ENCODE peak calls at places on chromosome 21, in five cellular contexts. One of them, this sample, is unnamed.

GRCh38 chr21:45152265-45152746 is 77.9 kb downstream of the ADARB1 start:
- DNase-seq in upper lobe of right lung: peak; percentile 76
- DNase-seq in neural crest cell: peak; percentile 51
- DNase-seq in mammary epithelial cell: no peak
- DNase-seq in GM13977: peak; percentile 85
- DNase-seq in this sample: peak; percentile 86

GRCh38 chr21:35825370-35825769 is 235.0 kb downstream of the SETD4 start:
- DNase-seq in upper lobe of right lung: no peak
- DNase-seq in neural crest cell: no peak
- DNase-seq in mammary epithelial cell: no peak
- DNase-seq in GM13977: no peak
- DNase-seq in this sample: no peak

GRCh38 chr21:16605588-16605987 is 875.8 kb downstream of the USP25 start:
- DNase-seq in upper lobe of right lung: no peak
- DNase-seq in neural crest cell: no peak
- DNase-seq in mammary epithelial cell: no peak
- DNase-seq in GM13977: no peak
- DNase-seq in this sample: no peak

GRCh38 chr21:42609806-42610205 is 43.6 kb upstream of the PDE9A start:
- DNase-seq in upper lobe of right lung: peak; percentile 32
- DNase-seq in neural crest cell: no peak
- DNase-seq in mammary epithelial cell: peak; percentile 32
- DNase-seq in GM13977: peak; percentile 36
- DNase-seq in this sample: no peak

GRCh38 chr21:42733037-42733632 is 79.7 kb downstream of the PDE9A start:
- DNase-seq in upper lobe of right lung: no peak
- DNase-seq in neural crest cell: no peak
- DNase-seq in mammary epithelial cell: no peak
- DNase-seq in GM13977: no peak
- DNase-seq in this sample: peak; percentile 11

GRCh38 chr21:42601656-42602055 is 51.8 kb upstream of the PDE9A start:
- DNase-seq in upper lobe of right lung: peak; percentile 30
- DNase-seq in neural crest cell: no peak
- DNase-seq in mammary epithelial cell: no peak
- DNase-seq in GM13977: no peak
- DNase-seq in this sample: no peak

GRCh38 chr21:43300496-43301423 is 126.2 kb downstream of the SIK1 start:
- DNase-seq in upper lobe of right lung: peak; percentile 52
- DNase-seq in neural crest cell: no peak
- DNase-seq in mammary epithelial cell: peak; percentile 88
- DNase-seq in GM13977: no peak
- DNase-seq in this sample: no peak

GRCh38 chr21:42645211-42646075 is 8.0 kb upstream of the PDE9A start:
- DNase-seq in upper lobe of right lung: no peak
- DNase-seq in neural crest cell: no peak
- DNase-seq in mammary epithelial cell: no peak
- DNase-seq in GM13977: no peak
- DNase-seq in this sample: no peak

GRCh38 chr21:28454978-28455600 is 537.6 kb downstream of the LTN1 start:
- DNase-seq in upper lobe of right lung: no peak
- DNase-seq in neural crest cell: no peak
- DNase-seq in mammary epithelial cell: no peak
- DNase-seq in GM13977: no peak
- DNase-seq in this sample: no peak

GRCh38 chr21:24045775-24046215 is 1561.5 kb downstream of the MRPL39 start:
- DNase-seq in upper lobe of right lung: no peak
- DNase-seq in neural crest cell: peak; percentile 1
- DNase-seq in mammary epithelial cell: no peak
- DNase-seq in GM13977: no peak
- DNase-seq in this sample: no peak

GRCh38 chr21:21230672-21231071 is 232.5 kb downstream of the NCAM2 start:
- DNase-seq in upper lobe of right lung: no peak
- DNase-seq in neural crest cell: no peak
- DNase-seq in mammary epithelial cell: no peak
- DNase-seq in GM13977: no peak
- DNase-seq in this sample: no peak

GRCh38 chr21:28193189-28193588 is 799.5 kb downstream of the LTN1 start:
- DNase-seq in upper lobe of right lung: no peak
- DNase-seq in neural crest cell: no peak
- DNase-seq in mammary epithelial cell: no peak
- DNase-seq in GM13977: no peak
- DNase-seq in this sample: no peak

GRCh38 chr21:44078411-44078981 is 28.7 kb upstream of the PWP2 start:
- DNase-seq in upper lobe of right lung: no peak
- DNase-seq in neural crest cell: no peak
- DNase-seq in mammary epithelial cell: no peak
- DNase-seq in GM13977: no peak
- DNase-seq in this sample: no peak

DNA sequence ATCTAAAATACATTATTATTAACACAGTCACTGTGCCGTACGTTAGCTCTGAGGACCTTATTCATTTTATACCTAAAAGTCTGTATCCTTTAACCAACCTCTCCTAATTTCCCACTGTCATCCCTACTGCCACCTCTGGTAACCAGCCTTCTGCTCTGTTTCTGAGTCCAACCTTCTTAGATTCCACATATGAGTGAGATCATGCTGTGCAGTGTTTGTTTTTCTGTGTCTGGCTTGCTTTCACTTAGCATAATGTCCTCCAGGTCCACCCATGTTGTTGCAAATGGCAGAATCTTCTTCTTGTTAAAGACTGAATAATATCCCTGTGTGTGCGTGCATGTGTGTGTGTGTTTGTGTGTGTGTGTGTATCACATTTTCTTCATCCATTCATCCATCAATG is 64.2 kb downstream of the ETS2 start:
- DNase-seq in upper lobe of right lung: no peak
- DNase-seq in neural crest cell: no peak
- DNase-seq in mammary epithelial cell: no peak
- DNase-seq in GM13977: no peak
- DNase-seq in this sample: no peak
- TF ChIP-seq CTCF in upper lobe of right lung: no peak
- TF ChIP-seq CTCF in neural crest cell: no peak
- TF ChIP-seq CTCF in mammary epithelial cell: no peak
- TF ChIP-seq CTCF in GM13977: no peak
- TF ChIP-seq CTCF in this sample: no peak

DNA sequence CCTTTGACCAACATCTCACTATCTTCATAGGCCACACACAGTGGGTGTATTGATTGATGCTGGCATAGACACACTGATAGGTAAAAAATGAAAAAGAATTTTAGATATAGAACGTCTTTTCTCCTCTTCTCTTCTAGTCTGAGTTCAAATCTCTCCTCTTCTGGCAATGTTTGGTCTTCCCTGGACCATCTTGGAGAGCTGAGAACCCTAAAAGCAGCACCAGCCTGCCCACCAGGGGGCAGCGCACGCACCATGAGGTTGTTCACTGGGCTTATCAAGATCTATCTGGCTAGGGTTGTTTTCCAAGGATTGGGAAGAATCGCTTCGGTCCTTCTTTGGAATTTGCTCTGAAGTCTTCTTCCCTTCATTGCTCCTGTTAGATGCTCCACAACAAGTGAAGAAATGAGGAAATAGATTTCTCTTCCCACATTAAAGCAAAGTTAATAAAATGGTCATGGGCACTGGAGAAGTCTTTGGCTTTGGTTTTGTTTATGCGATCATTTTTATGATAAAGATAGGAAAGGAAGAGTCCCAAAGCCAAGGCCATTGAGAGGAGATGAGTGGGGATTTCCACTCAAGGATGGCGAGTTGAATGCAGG is 104.0 kb upstream of the OLIG2 start:
- DNase-seq in upper lobe of right lung: peak; percentile 72
- DNase-seq in neural crest cell: peak; percentile 26
- DNase-seq in mammary epithelial cell: no peak
- DNase-seq in GM13977: no peak
- DNase-seq in this sample: peak; percentile 29
- TF ChIP-seq CTCF in upper lobe of right lung: peak; percentile 52
- TF ChIP-seq CTCF in neural crest cell: peak; percentile 51
- TF ChIP-seq CTCF in mammary epithelial cell: peak; percentile 57
- TF ChIP-seq CTCF in GM13977: peak; percentile 60
- TF ChIP-seq CTCF in this sample: peak; percentile 46

DNA sequence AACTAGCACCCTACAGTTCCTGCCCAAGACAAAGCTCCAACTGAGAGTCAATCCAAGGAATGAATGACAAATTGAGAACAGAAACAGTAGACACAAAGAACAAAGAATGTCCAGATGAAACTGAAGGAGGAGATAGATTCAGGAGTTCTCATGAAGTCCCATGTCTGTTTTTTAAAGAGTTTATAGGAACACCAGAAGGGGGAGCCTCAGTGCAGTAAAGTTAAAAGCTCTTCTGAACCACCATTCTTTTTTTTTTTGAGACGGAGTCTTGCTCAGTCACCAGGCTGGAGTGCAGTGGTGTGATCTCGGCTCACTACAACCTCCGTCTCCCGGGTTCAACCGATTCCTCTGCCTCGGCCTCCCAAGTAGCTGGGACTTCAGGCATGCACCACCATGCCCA is 323.6 kb downstream of the MRPL39 start:
- DNase-seq in upper lobe of right lung: no peak
- DNase-seq in neural crest cell: no peak
- DNase-seq in mammary epithelial cell: no peak
- DNase-seq in GM13977: peak; percentile 2
- DNase-seq in this sample: peak; percentile 2
- TF ChIP-seq CTCF in upper lobe of right lung: peak; percentile 38
- TF ChIP-seq CTCF in neural crest cell: peak; percentile 63
- TF ChIP-seq CTCF in mammary epithelial cell: no peak
- TF ChIP-seq CTCF in GM13977: peak; percentile 48
- TF ChIP-seq CTCF in this sample: no peak

DNA sequence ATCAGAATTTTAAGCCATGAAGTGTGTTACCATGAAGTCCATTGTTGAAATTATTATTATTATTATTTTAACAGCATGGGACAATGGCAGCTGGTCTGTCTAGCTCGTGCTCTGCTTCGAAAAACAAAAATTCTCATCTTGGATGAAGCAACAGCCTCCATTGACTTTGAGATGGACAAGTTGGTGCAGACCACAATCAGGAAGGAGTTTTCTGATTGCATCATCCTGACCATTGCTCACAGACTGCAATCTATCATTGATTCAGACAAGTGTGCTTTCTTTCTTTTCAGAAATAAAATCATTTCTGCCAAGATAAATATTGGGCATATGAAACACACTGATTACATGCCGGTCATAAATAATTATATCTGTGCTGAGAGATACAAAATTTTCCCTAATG is 21.0 kb downstream of the HSPA13 start:
- DNase-seq in upper lobe of right lung: no peak
- DNase-seq in neural crest cell: no peak
- DNase-seq in mammary epithelial cell: peak; percentile 89
- DNase-seq in GM13977: no peak
- DNase-seq in this sample: no peak
- TF ChIP-seq CTCF in upper lobe of right lung: no peak
- TF ChIP-seq CTCF in neural crest cell: no peak
- TF ChIP-seq CTCF in mammary epithelial cell: no peak
- TF ChIP-seq CTCF in GM13977: no peak
- TF ChIP-seq CTCF in this sample: no peak

DNA sequence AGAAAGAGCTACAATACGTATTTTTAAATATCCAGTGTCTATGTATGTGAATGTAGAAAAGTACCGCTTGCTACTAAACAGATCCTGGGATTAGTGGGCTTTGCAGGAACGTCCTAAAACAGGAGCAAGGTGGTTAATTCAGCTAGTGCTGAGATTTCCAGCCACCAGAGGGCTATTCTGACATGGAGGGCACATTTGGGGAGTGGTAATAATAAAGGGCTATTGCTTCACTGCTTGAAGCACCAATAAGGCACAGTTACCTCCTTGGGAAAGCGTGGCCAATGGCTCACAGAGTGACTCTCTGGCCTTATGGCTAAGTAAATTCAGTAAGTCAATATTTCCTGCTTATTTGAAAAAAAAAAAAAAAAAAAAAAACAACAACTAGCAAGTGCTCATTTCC is 152.4 kb downstream of the GABPA start:
- DNase-seq in upper lobe of right lung: no peak
- DNase-seq in neural crest cell: no peak
- DNase-seq in mammary epithelial cell: no peak
- DNase-seq in GM13977: no peak
- DNase-seq in this sample: no peak
- TF ChIP-seq CTCF in upper lobe of right lung: peak; percentile 17
- TF ChIP-seq CTCF in neural crest cell: peak; percentile 49
- TF ChIP-seq CTCF in mammary epithelial cell: no peak
- TF ChIP-seq CTCF in GM13977: no peak
- TF ChIP-seq CTCF in this sample: peak; percentile 12

GRCh38 chr21:19507682-19508260 is 1104.2 kb upstream of the TMPRSS15 start:
- DNase-seq in upper lobe of right lung: no peak
- DNase-seq in neural crest cell: no peak
- DNase-seq in mammary epithelial cell: no peak
- DNase-seq in GM13977: no peak
- DNase-seq in this sample: no peak
- TF ChIP-seq CTCF in upper lobe of right lung: peak; percentile 20
- TF ChIP-seq CTCF in neural crest cell: peak; percentile 64
- TF ChIP-seq CTCF in mammary epithelial cell: no peak
- TF ChIP-seq CTCF in GM13977: no peak
- TF ChIP-seq CTCF in this sample: no peak